ENCODE peak calls at places on chromosomes 16 and 17, in four cellular contexts. E, T, N and G are unnamed samples.

GRCh38 chr16:49504023-49504364 is 130.4 kb downstream of the C16orf78 start:
- DNase-seq in N (no peak), T (no peak), E (no peak), G (peak)

GRCh38 chr16:72836181-72836580 is 211.7 kb downstream of the ZFHX3 start:
- DNase-seq in T (no peak), E (no peak), N (no peak), G (no peak)

GRCh38 chr16:47778106-47778803 is 317.1 kb downstream of the PHKB start:
- DNase-seq in N (no peak), E (no peak), T (no peak), G (no peak)

GRCh38 chr16:86634290-86634689 is 55.9 kb downstream of the FOXL1 start:
- DNase-seq in N (no peak), T (no peak), E (no peak), G (no peak)

GRCh38 chr16:70656712-70657263 is 10.4 kb downstream of the IL34 start:
- DNase-seq in E (no peak), N (no peak), T (no peak), G (peak)

GRCh38 chr17:42578282-42578869 is 847 bp upstream of the PSMC3IP start:
- DNase-seq in T (peak), N (peak), E (peak), G (peak)

GRCh38 chr16:11067266-11067665 is 122.9 kb downstream of the CLEC16A start:
- DNase-seq in N (no peak), E (no peak), T (no peak), G (no peak)

GRCh38 chr17:80843741-80844156 is 147.9 kb upstream of the CHMP6 start:
- DNase-seq in E (no peak), N (no peak), T (no peak), G (peak)

GRCh38 chr17:63475491-63476412 is 1.1 kb upstream of the ACE start:
- DNase-seq in E (no peak), N (no peak), T (no peak), G (no peak)

GRCh38 chr16:4415538-4416199 is 727 bp downstream of the CORO7 start:
- DNase-seq in T (no peak), E (no peak), N (peak), G (peak)

GRCh38 chr16:287981-288920 is 5.3 kb downstream of the PDIA2 start:
- DNase-seq in N (no peak), E (no peak), T (no peak), G (no peak)

GRCh38 chr16:23975293-23975692 is 139.5 kb downstream of the PRKCB start:
- DNase-seq in N (no peak), E (no peak), T (no peak), G (no peak)

GRCh38 chr17:77424585-77425344 is 284.0 kb downstream of the SEC14L1 start:
- DNase-seq in T (no peak), N (peak), E (peak), G (no peak)

GRCh38 chr17:57442914-57443571 is 186.7 kb downstream of the MSI2 start:
- DNase-seq in E (peak), N (no peak), T (no peak), G (no peak)

GRCh38 chr16:8751481-8752311 is 45.7 kb downstream of the TMEM186 start:
- DNase-seq in N (no peak), T (no peak), E (peak), G (peak)

GRCh38 chr16:4891886-4892216 is 44.6 kb downstream of the UBN1 start:
- DNase-seq in E (no peak), N (no peak), T (no peak), G (no peak)

GRCh38 chr17:35257080-35257701 is 14.3 kb downstream of the SLFN5 start:
- DNase-seq in N (no peak), E (peak), T (no peak), G (peak)

GRCh38 chr17:67148352-67148751 is 96.6 kb downstream of the HELZ start:
- DNase-seq in E (no peak), T (no peak), N (no peak), G (no peak)

GRCh38 chr17:67156269-67157199 is 88.5 kb downstream of the HELZ start:
- DNase-seq in N (no peak), T (no peak), E (no peak), G (no peak)

GRCh38 chr17:67152824-67153223 is 92.2 kb downstream of the HELZ start:
- DNase-seq in E (no peak), T (no peak), N (no peak), G (no peak)

GRCh38 chr17:67150826-67151225 is 94.2 kb downstream of the HELZ start:
- DNase-seq in T (no peak), N (no peak), E (peak), G (no peak)

GRCh38 chr17:67151717-67152116 is 93.3 kb downstream of the HELZ start:
- DNase-seq in N (no peak), T (no peak), E (peak), G (no peak)
- TF ChIP-seq POLR2AphosphoS2 in N (no peak), T (no peak), E (no peak), G (no peak)

GRCh38 chr16:57566436-57566835 is 24.0 kb downstream of the ADGRG5 start:
- DNase-seq in T (no peak), N (no peak), E (no peak), G (no peak)
- TF ChIP-seq POLR2AphosphoS2 in T (no peak), N (no peak), E (no peak), G (no peak)

GRCh38 chr17:65064452-65065019 is 8.0 kb upstream of the GNA13 start:
- DNase-seq in E (peak), T (no peak), N (peak), G (peak)
- TF ChIP-seq POLR2AphosphoS2 in E (no peak), T (no peak), N (no peak), G (no peak)

GRCh38 chr16:65497571-65497970 is 375.7 kb upstream of the CDH11 start:
- DNase-seq in N (no peak), E (no peak), T (no peak), G (no peak)
- TF ChIP-seq POLR2AphosphoS2 in N (no peak), E (no peak), T (no peak), G (no peak)

DNA sequence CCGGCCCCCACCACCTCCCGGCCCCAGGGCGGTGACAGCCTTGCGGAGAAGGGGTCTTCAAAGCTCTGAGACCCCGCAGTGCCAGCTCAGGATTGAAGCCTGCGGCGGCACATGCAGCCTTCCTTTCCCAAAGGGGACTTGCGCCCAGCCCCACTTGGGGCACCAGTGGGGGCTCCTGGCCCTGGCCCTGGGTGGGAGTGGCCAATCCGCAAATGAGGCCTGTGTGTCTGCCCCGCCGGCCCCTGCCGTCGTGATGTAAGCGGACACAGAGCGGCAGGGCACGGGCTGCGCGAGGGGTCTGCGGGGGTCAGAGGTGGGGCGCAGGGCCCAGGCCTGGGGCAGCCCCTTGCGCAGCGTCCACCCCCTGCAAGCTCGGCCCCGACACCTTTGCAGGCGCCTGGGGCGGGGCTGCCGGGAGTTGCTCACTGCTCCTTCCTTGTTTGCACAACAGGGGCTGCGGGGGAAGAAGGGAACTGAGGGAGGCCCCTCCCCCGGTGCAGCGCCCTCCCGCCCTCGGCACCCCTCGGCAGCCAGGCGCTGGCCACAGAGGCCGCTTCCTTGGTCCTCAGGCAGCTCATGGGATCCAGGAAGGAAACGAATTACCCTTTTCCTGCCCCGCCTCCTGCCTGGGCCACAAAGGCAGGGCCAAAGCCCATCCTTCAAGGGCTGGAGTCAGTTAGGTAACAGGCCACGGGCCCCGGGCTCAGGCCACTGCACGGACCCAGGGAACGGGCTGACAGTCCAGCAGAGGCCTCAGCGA is 2.9 kb downstream of the SLC16A3 start:
- DNase-seq in N (peak), E (peak), T (no peak), G (peak)
- TF ChIP-seq POLR2AphosphoS2 in N (no peak), E (no peak), T (no peak), G (no peak)

DNA sequence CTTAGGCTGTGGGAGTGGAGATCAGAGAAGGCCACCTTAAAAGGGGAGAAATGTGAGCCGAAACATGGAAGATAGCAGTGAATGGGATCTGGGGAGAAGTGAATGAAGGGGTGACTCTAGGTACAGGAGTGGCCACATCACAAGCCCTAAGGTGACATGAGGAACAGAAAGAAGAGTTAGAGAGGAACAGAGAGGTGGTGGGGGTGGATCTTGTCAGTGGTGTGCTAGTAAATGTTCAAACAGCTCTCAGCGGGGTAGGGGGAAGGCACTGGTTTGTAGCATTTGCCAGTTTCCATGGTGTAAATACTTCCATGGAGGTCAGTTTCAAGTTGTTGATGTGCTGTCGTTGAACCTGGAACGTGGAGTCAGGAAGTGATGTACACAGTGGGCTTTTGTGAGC is 90.8 kb downstream of the SDR42E1 start:
- DNase-seq in T (no peak), E (no peak), N (no peak), G (no peak)
- TF ChIP-seq POLR2AphosphoS2 in T (no peak), E (no peak), N (no peak), G (no peak)

GRCh38 chr16:30026449-30026848 is 3.5 kb downstream of the C16orf92 start:
- DNase-seq in T (no peak), E (no peak), N (no peak), G (no peak)

GRCh38 chr16:30030841-30031413 is at the start of gene TLCD3B:
- DNase-seq in E (no peak), T (no peak), N (no peak), G (no peak)

GRCh38 chr16:30027588-30028437 is 3.3 kb downstream of the TLCD3B start:
- DNase-seq in E (no peak), N (no peak), T (no peak), G (no peak)

GRCh38 chr16:30030011-30030685 is 923 bp downstream of the TLCD3B start:
- DNase-seq in T (no peak), N (no peak), E (no peak), G (no peak)

GRCh38 chr16:30028438-30029093 is 2.5 kb downstream of the TLCD3B start:
- DNase-seq in T (no peak), N (peak), E (no peak), G (no peak)
- TF ChIP-seq POLR2AphosphoS2 in T (no peak), N (no peak), E (no peak), G (no peak)